ENCODE peak calls at places on chromosomes 5 and 9, in eight cellular contexts. One of them, this sample, is unnamed.

GRCh38 chr5:175700991-175701390 is 43.1 kb downstream of the HRH2 start:
- DNase-seq in kidney epithelial cell: no peak
- DNase-seq in cardiac fibroblast: no peak
- DNase-seq in OCI-LY7: peak; percentile 11
- DNase-seq in pancreas: no peak
- DNase-seq in lower lobe of right lung: no peak
- DNase-seq in HFF-Myc: no peak
- DNase-seq in lung: no peak
- DNase-seq in this sample: no peak

GRCh38 chr5:66932446-66932845 is 264.2 kb downstream of the CD180 start:
- DNase-seq in kidney epithelial cell: no peak
- DNase-seq in cardiac fibroblast: no peak
- DNase-seq in OCI-LY7: no peak
- DNase-seq in pancreas: no peak
- DNase-seq in lower lobe of right lung: no peak
- DNase-seq in HFF-Myc: no peak
- DNase-seq in lung: no peak
- DNase-seq in this sample: no peak

GRCh38 chr9:123742009-123742767 is 187.7 kb downstream of the DENND1A start:
- DNase-seq in kidney epithelial cell: no peak
- DNase-seq in cardiac fibroblast: peak; percentile 93
- DNase-seq in OCI-LY7: no peak
- DNase-seq in pancreas: no peak
- DNase-seq in lower lobe of right lung: no peak
- DNase-seq in HFF-Myc: no peak
- DNase-seq in lung: no peak
- DNase-seq in this sample: no peak

GRCh38 chr5:108386345-108387061 is 4.6 kb upstream of the FBXL17 start:
- DNase-seq in kidney epithelial cell: no peak
- DNase-seq in cardiac fibroblast: peak; percentile 29
- DNase-seq in OCI-LY7: no peak
- DNase-seq in pancreas: no peak
- DNase-seq in lower lobe of right lung: no peak
- DNase-seq in HFF-Myc: no peak
- DNase-seq in lung: no peak
- DNase-seq in this sample: no peak

GRCh38 chr5:127428748-127429147 is 88.7 kb upstream of the PRRC1 start:
- DNase-seq in kidney epithelial cell: no peak
- DNase-seq in cardiac fibroblast: peak; percentile 33
- DNase-seq in OCI-LY7: no peak
- DNase-seq in pancreas: no peak
- DNase-seq in lower lobe of right lung: no peak
- DNase-seq in HFF-Myc: no peak
- DNase-seq in lung: no peak
- DNase-seq in this sample: no peak

GRCh38 chr9:73470766-73471165 is 319.1 kb downstream of the ANXA1 start:
- DNase-seq in kidney epithelial cell: no peak
- DNase-seq in cardiac fibroblast: no peak
- DNase-seq in OCI-LY7: no peak
- DNase-seq in pancreas: no peak
- DNase-seq in lower lobe of right lung: no peak
- DNase-seq in HFF-Myc: no peak
- DNase-seq in lung: no peak
- DNase-seq in this sample: no peak

GRCh38 chr5:39137391-39138181 is 63.4 kb upstream of the RICTOR start:
- DNase-seq in kidney epithelial cell: no peak
- DNase-seq in cardiac fibroblast: no peak
- DNase-seq in OCI-LY7: no peak
- DNase-seq in pancreas: no peak
- DNase-seq in lower lobe of right lung: no peak
- DNase-seq in HFF-Myc: no peak
- DNase-seq in lung: no peak
- DNase-seq in this sample: no peak

GRCh38 chr5:87081511-87082372 is 185.9 kb upstream of the RASA1 start:
- DNase-seq in kidney epithelial cell: no peak
- DNase-seq in cardiac fibroblast: no peak
- DNase-seq in OCI-LY7: peak; percentile 77
- DNase-seq in pancreas: no peak
- DNase-seq in lower lobe of right lung: no peak
- DNase-seq in HFF-Myc: no peak
- DNase-seq in lung: peak; percentile 34
- DNase-seq in this sample: peak; percentile 45

GRCh38 chr5:92177926-92178487 is 794.9 kb upstream of the ARRDC3 start:
- DNase-seq in kidney epithelial cell: no peak
- DNase-seq in cardiac fibroblast: no peak
- DNase-seq in OCI-LY7: no peak
- DNase-seq in pancreas: no peak
- DNase-seq in lower lobe of right lung: no peak
- DNase-seq in HFF-Myc: no peak
- DNase-seq in lung: no peak
- DNase-seq in this sample: no peak

GRCh38 chr5:132389453-132390286 is 20.2 kb downstream of the SLC22A5 start:
- DNase-seq in kidney epithelial cell: peak; percentile 100
- DNase-seq in cardiac fibroblast: peak; percentile 95
- DNase-seq in OCI-LY7: no peak
- DNase-seq in pancreas: no peak
- DNase-seq in lower lobe of right lung: no peak
- DNase-seq in HFF-Myc: peak; percentile 99
- DNase-seq in lung: peak; percentile 55
- DNase-seq in this sample: no peak

GRCh38 chr9:111483862-111484563 is at the start of gene ECPAS:
- DNase-seq in kidney epithelial cell: no peak
- DNase-seq in cardiac fibroblast: peak; percentile 86
- DNase-seq in OCI-LY7: peak; percentile 79
- DNase-seq in pancreas: peak; percentile 84
- DNase-seq in lower lobe of right lung: peak; percentile 84
- DNase-seq in HFF-Myc: peak; percentile 26
- DNase-seq in lung: peak; percentile 80
- DNase-seq in this sample: peak; percentile 71

GRCh38 chr5:389197-389821 is 53.7 kb upstream of the EXOC3 start:
- DNase-seq in kidney epithelial cell: no peak
- DNase-seq in cardiac fibroblast: no peak
- DNase-seq in OCI-LY7: no peak
- DNase-seq in pancreas: no peak
- DNase-seq in lower lobe of right lung: no peak
- DNase-seq in HFF-Myc: no peak
- DNase-seq in lung: peak; percentile 20
- DNase-seq in this sample: no peak

GRCh38 chr9:101226161-101226560 is 158.6 kb downstream of the BAAT start:
- DNase-seq in kidney epithelial cell: no peak
- DNase-seq in cardiac fibroblast: no peak
- DNase-seq in OCI-LY7: no peak
- DNase-seq in pancreas: no peak
- DNase-seq in lower lobe of right lung: no peak
- DNase-seq in HFF-Myc: no peak
- DNase-seq in lung: no peak
- DNase-seq in this sample: no peak

GRCh38 chr5:96209829-96210228 is 223.2 kb downstream of the PCSK1 start:
- DNase-seq in kidney epithelial cell: no peak
- DNase-seq in cardiac fibroblast: peak; percentile 33
- DNase-seq in OCI-LY7: no peak
- DNase-seq in pancreas: no peak
- DNase-seq in lower lobe of right lung: no peak
- DNase-seq in HFF-Myc: no peak
- DNase-seq in lung: no peak
- DNase-seq in this sample: no peak

GRCh38 chr9:12954441-12954840 is 179.6 kb downstream of the LURAP1L start:
- DNase-seq in kidney epithelial cell: no peak
- DNase-seq in cardiac fibroblast: no peak
- DNase-seq in OCI-LY7: no peak
- DNase-seq in pancreas: no peak
- DNase-seq in lower lobe of right lung: no peak
- DNase-seq in HFF-Myc: no peak
- DNase-seq in lung: no peak
- DNase-seq in this sample: no peak

GRCh38 chr5:135977375-135977928 is 22.7 kb upstream of the LECT2 start:
- DNase-seq in kidney epithelial cell: no peak
- DNase-seq in cardiac fibroblast: peak; percentile 47
- DNase-seq in OCI-LY7: peak; percentile 29
- DNase-seq in pancreas: peak; percentile 94
- DNase-seq in lower lobe of right lung: peak; percentile 87
- DNase-seq in HFF-Myc: no peak
- DNase-seq in lung: peak; percentile 79
- DNase-seq in this sample: peak; percentile 9

GRCh38 chr5:136094189-136094912 is 38.3 kb upstream of the SMAD5 start:
- DNase-seq in kidney epithelial cell: no peak
- DNase-seq in cardiac fibroblast: no peak
- DNase-seq in OCI-LY7: no peak
- DNase-seq in pancreas: no peak
- DNase-seq in lower lobe of right lung: no peak
- DNase-seq in HFF-Myc: no peak
- DNase-seq in lung: no peak
- DNase-seq in this sample: no peak

GRCh38 chr9:93589688-93590087 is 13.3 kb downstream of the PHF2 start:
- DNase-seq in kidney epithelial cell: peak; percentile 31
- DNase-seq in cardiac fibroblast: peak; percentile 34
- DNase-seq in OCI-LY7: no peak
- DNase-seq in pancreas: peak; percentile 46
- DNase-seq in lower lobe of right lung: no peak
- DNase-seq in HFF-Myc: no peak
- DNase-seq in lung: peak; percentile 25
- DNase-seq in this sample: no peak

DNA sequence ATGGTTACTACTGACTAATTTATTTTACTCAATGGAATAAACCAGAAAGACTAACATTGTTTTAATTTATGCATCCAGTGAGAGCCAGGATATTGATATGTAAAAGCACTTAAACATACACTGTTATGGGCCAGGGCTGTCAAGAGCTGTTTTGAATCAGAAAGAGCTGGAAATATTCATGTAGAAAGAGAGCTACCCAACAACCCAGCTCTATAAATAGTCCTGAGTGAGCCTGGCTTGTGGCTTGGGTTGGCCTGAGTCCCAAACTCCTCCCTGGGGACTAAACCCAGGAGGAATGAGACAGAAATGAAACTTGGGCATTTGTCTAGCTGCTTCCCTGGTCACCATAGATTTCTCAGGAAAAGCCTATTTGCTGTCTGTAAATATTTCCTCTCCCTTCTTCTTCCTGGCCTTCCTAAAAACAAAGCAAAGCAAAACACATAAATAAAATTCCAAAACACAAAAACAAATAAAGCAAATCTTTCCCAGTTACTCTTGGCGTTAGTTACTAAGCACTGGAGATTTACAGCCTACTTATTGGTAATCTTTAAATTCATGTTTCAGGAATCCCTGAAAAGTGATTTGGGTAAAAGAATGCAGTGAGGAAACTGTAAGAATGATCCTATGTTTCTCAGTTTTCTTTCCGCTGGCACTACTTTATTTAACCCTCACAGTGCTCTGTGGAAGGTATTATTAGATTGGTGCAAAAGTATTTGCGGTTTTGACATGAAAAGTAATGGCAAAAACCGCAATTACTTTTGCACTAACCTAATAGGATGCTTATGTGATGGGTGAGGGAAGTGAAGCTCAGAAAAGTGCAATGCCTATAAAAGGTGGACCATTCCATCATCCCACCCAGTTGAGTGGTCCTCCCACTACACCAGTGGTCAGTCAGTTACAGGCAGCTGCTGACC is 111.8 kb downstream of the CARTPT start:
- DNase-seq in kidney epithelial cell: no peak
- DNase-seq in cardiac fibroblast: peak; percentile 90
- DNase-seq in OCI-LY7: no peak
- DNase-seq in pancreas: peak; percentile 68
- DNase-seq in lower lobe of right lung: peak; percentile 59
- DNase-seq in HFF-Myc: peak; percentile 42
- DNase-seq in lung: peak; percentile 51
- DNase-seq in this sample: no peak
- H3K4me3 ChIP-seq in kidney epithelial cell: no peak overlapping the region
- H3K4me3 ChIP-seq in cardiac fibroblast: no peak overlapping the region
- H3K4me3 ChIP-seq in OCI-LY7: no peak overlapping the region
- H3K4me3 ChIP-seq in pancreas: no peak overlapping the region
- H3K4me3 ChIP-seq in lower lobe of right lung: no peak overlapping the region
- H3K4me3 ChIP-seq in HFF-Myc: no peak overlapping the region
- H3K4me3 ChIP-seq in lung: no peak overlapping the region
- H3K4me3 ChIP-seq in this sample: no peak overlapping the region

GRCh38 chr9:69173891-69174644 is at the start of gene TJP2:
- DNase-seq in kidney epithelial cell: no peak
- DNase-seq in cardiac fibroblast: peak; percentile 86
- DNase-seq in OCI-LY7: peak; percentile 64
- DNase-seq in pancreas: peak; percentile 87
- DNase-seq in lower lobe of right lung: peak; percentile 78
- DNase-seq in HFF-Myc: no peak
- DNase-seq in lung: peak; percentile 73
- DNase-seq in this sample: peak; percentile 3
- H3K4me3 ChIP-seq in kidney epithelial cell: peak within 1 kb of the TSS; percentile 58
- H3K4me3 ChIP-seq in cardiac fibroblast: peak within 1 kb of the TSS; percentile 88
- H3K4me3 ChIP-seq in OCI-LY7: peak within 1 kb of the TSS; percentile 72
- H3K4me3 ChIP-seq in pancreas: peak within 1 kb of the TSS; percentile 40
- H3K4me3 ChIP-seq in lower lobe of right lung: peak within 1 kb of the TSS; percentile 73
- H3K4me3 ChIP-seq in HFF-Myc: peak within 1 kb of the TSS; percentile 59
- H3K4me3 ChIP-seq in lung: peak within 1 kb of the TSS; percentile 87
- H3K4me3 ChIP-seq in this sample: peak within 1 kb of the TSS; percentile 40

DNA sequence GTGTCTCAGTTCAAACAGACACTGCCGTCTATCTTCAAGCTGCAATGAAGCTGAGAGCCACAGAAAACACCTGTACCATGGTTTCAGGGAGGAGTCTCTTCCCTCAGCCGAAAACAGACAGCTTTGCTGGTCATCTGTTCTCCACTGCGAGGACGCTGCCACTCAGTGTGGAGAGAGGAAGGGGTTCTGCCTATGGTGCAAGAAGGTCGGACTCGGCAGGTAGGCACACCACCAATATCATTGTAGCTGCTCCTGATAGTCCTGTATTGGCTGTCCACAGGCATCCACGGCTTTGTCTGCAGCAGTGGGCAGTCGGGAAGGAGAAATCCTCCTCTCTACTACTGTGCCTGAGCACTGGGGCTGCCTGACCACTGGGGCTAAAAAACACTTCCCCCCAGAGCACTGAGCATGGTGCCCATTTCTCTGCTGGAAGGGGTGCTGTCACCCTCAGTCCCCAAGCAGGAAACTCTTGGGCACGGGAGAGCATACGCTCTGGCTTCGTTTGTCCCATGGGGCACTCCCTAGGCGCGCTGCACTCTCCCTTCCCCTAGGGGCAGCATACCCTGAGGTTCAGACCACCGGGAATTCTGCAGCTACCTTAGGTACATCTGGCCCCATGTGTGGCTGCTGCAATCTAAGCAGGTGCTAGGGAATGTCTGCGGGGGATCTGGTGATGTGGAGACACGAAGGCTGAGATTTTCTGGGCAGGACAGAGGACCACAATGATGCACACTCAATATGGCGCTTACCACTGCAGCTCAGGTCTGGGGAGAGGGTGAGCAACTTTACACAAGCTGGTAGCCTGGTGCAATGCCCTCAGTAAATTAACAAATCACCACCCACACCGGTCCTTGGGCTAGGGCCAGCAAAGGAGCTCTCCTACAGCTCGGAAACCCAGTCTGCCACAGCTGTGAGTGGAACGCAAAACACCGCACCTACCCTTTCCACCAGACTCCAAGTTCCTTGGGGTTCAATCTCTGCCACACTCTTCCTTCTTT is 880.9 kb upstream of the SEMA6A start:
- DNase-seq in kidney epithelial cell: no peak
- DNase-seq in cardiac fibroblast: no peak
- DNase-seq in OCI-LY7: peak; percentile 7
- DNase-seq in pancreas: peak; percentile 74
- DNase-seq in lower lobe of right lung: peak; percentile 43
- DNase-seq in HFF-Myc: no peak
- DNase-seq in lung: no peak
- DNase-seq in this sample: no peak
- H3K4me3 ChIP-seq in kidney epithelial cell: peak overlapping the region; percentile 4
- H3K4me3 ChIP-seq in cardiac fibroblast: no peak overlapping the region
- H3K4me3 ChIP-seq in OCI-LY7: peak overlapping the region; percentile 53
- H3K4me3 ChIP-seq in pancreas: peak overlapping the region; percentile 38
- H3K4me3 ChIP-seq in lower lobe of right lung: peak overlapping the region; percentile 40
- H3K4me3 ChIP-seq in HFF-Myc: no peak overlapping the region
- H3K4me3 ChIP-seq in lung: no peak overlapping the region
- H3K4me3 ChIP-seq in this sample: peak overlapping the region; percentile 36

GRCh38 chr9:272251-273213 is 57.9 kb downstream of the DOCK8 start:
- DNase-seq in kidney epithelial cell: no peak
- DNase-seq in cardiac fibroblast: no peak
- DNase-seq in OCI-LY7: peak; percentile 91
- DNase-seq in pancreas: no peak
- DNase-seq in lower lobe of right lung: peak; percentile 56
- DNase-seq in HFF-Myc: no peak
- DNase-seq in lung: peak; percentile 33
- DNase-seq in this sample: peak; percentile 87
- H3K4me3 ChIP-seq in kidney epithelial cell: no peak overlapping the region
- H3K4me3 ChIP-seq in cardiac fibroblast: no peak overlapping the region
- H3K4me3 ChIP-seq in OCI-LY7: peak overlapping the region; percentile 74
- H3K4me3 ChIP-seq in pancreas: no peak overlapping the region
- H3K4me3 ChIP-seq in lower lobe of right lung: peak overlapping the region; percentile 29
- H3K4me3 ChIP-seq in HFF-Myc: no peak overlapping the region
- H3K4me3 ChIP-seq in lung: no peak overlapping the region
- H3K4me3 ChIP-seq in this sample: peak overlapping the region; percentile 76